ENCODE peak calls at places on chromosomes 6 and 20, in eight cellular contexts. One of them, this sample, is unnamed. For H3K36me3, the result is how much of the 10 kb centered on the place peaks cover.

GRCh38 chr20:53210931-53211330 is 238.8 kb downstream of the TSHZ2 start:
- DNase-seq in SK-N-SH: no peak
- DNase-seq in lung: no peak
- DNase-seq in endodermal cell: no peak
- DNase-seq in RWPE2: no peak
- DNase-seq in prostate gland: no peak
- DNase-seq in sigmoid colon: no peak
- DNase-seq in adrenal gland: no peak
- DNase-seq in this sample: no peak

GRCh38 chr6:75489025-75489424 is 4.6 kb downstream of the FILIP1 start:
- DNase-seq in prostate gland: no peak
- DNase-seq in SK-N-SH: no peak
- DNase-seq in sigmoid colon: no peak
- DNase-seq in adrenal gland: no peak
- DNase-seq in RWPE2: no peak
- DNase-seq in endodermal cell: no peak
- DNase-seq in lung: no peak
- DNase-seq in this sample: no peak

GRCh38 chr6:5422321-5422915 is 161.1 kb downstream of the FARS2 start:
- DNase-seq in adrenal gland: peak
- DNase-seq in endodermal cell: peak
- DNase-seq in lung: no peak
- DNase-seq in RWPE2: no peak
- DNase-seq in sigmoid colon: no peak
- DNase-seq in SK-N-SH: peak
- DNase-seq in prostate gland: peak
- DNase-seq in this sample: peak

GRCh38 chr20:18431206-18431605 is 35.6 kb downstream of the DZANK1 start:
- DNase-seq in SK-N-SH: no peak
- DNase-seq in RWPE2: no peak
- DNase-seq in sigmoid colon: no peak
- DNase-seq in endodermal cell: peak
- DNase-seq in lung: no peak
- DNase-seq in adrenal gland: no peak
- DNase-seq in prostate gland: no peak
- DNase-seq in this sample: peak

GRCh38 chr20:13819885-13820645 is 35.2 kb downstream of the NDUFAF5 start:
- DNase-seq in SK-N-SH: peak
- DNase-seq in adrenal gland: peak
- DNase-seq in sigmoid colon: peak
- DNase-seq in RWPE2: no peak
- DNase-seq in lung: no peak
- DNase-seq in endodermal cell: peak
- DNase-seq in prostate gland: peak
- DNase-seq in this sample: peak

GRCh38 chr20:44746367-44747165 is 901 bp downstream of the KCNK15 start:
- DNase-seq in prostate gland: no peak
- DNase-seq in lung: no peak
- DNase-seq in RWPE2: no peak
- DNase-seq in adrenal gland: no peak
- DNase-seq in sigmoid colon: no peak
- DNase-seq in endodermal cell: peak
- DNase-seq in SK-N-SH: peak
- DNase-seq in this sample: no peak

GRCh38 chr6:134787261-134787871 is 162.5 kb downstream of the ALDH8A1 start:
- DNase-seq in endodermal cell: no peak
- DNase-seq in RWPE2: no peak
- DNase-seq in prostate gland: no peak
- DNase-seq in adrenal gland: no peak
- DNase-seq in SK-N-SH: no peak
- DNase-seq in lung: no peak
- DNase-seq in sigmoid colon: no peak
- DNase-seq in this sample: no peak

GRCh38 chr6:14088600-14089168 is 28.9 kb upstream of the CD83 start:
- DNase-seq in RWPE2: no peak
- DNase-seq in endodermal cell: no peak
- DNase-seq in prostate gland: no peak
- DNase-seq in adrenal gland: no peak
- DNase-seq in SK-N-SH: no peak
- DNase-seq in lung: no peak
- DNase-seq in sigmoid colon: no peak
- DNase-seq in this sample: no peak

GRCh38 chr6:81865712-81866111 is 113.2 kb upstream of the TENT5A start:
- DNase-seq in endodermal cell: no peak
- DNase-seq in prostate gland: no peak
- DNase-seq in SK-N-SH: no peak
- DNase-seq in sigmoid colon: no peak
- DNase-seq in adrenal gland: no peak
- DNase-seq in RWPE2: no peak
- DNase-seq in lung: no peak
- DNase-seq in this sample: no peak

GRCh38 chr6:41970436-41970846 is 28.8 kb upstream of the CCND3 start:
- DNase-seq in adrenal gland: peak
- DNase-seq in sigmoid colon: peak
- DNase-seq in RWPE2: no peak
- DNase-seq in SK-N-SH: no peak
- DNase-seq in lung: peak
- DNase-seq in endodermal cell: no peak
- DNase-seq in prostate gland: no peak
- DNase-seq in this sample: no peak

GRCh38 chr6:88780714-88781389 is 182.6 kb downstream of the RNGTT start:
- DNase-seq in lung: peak
- DNase-seq in sigmoid colon: peak
- DNase-seq in adrenal gland: peak
- DNase-seq in RWPE2: no peak
- DNase-seq in prostate gland: peak
- DNase-seq in SK-N-SH: peak
- DNase-seq in endodermal cell: peak
- DNase-seq in this sample: peak

GRCh38 chr6:114997813-114998292 is 655.0 kb upstream of the HS3ST5 start:
- DNase-seq in endodermal cell: no peak
- DNase-seq in sigmoid colon: no peak
- DNase-seq in RWPE2: no peak
- DNase-seq in prostate gland: no peak
- DNase-seq in SK-N-SH: no peak
- DNase-seq in lung: no peak
- DNase-seq in adrenal gland: no peak
- DNase-seq in this sample: no peak

GRCh38 chr6:346389-347030 is 45.0 kb upstream of the IRF4 start:
- DNase-seq in prostate gland: no peak
- DNase-seq in SK-N-SH: no peak
- DNase-seq in endodermal cell: no peak
- DNase-seq in sigmoid colon: peak
- DNase-seq in adrenal gland: peak
- DNase-seq in lung: no peak
- DNase-seq in RWPE2: no peak
- DNase-seq in this sample: no peak

GRCh38 chr6:39772559-39773283 is 19.5 kb upstream of the DAAM2 start:
- DNase-seq in lung: no peak
- DNase-seq in prostate gland: peak
- DNase-seq in RWPE2: no peak
- DNase-seq in adrenal gland: no peak
- DNase-seq in sigmoid colon: no peak
- DNase-seq in endodermal cell: no peak
- DNase-seq in SK-N-SH: no peak
- DNase-seq in this sample: peak

GRCh38 chr6:131400054-131400781 is 172.8 kb upstream of the ARG1 start:
- DNase-seq in endodermal cell: no peak
- DNase-seq in RWPE2: no peak
- DNase-seq in adrenal gland: no peak
- DNase-seq in SK-N-SH: no peak
- DNase-seq in sigmoid colon: no peak
- DNase-seq in prostate gland: no peak
- DNase-seq in lung: no peak
- DNase-seq in this sample: no peak

GRCh38 chr6:138115191-138115590 is 8.0 kb upstream of the PERP start:
- DNase-seq in RWPE2: no peak
- DNase-seq in prostate gland: no peak
- DNase-seq in endodermal cell: no peak
- DNase-seq in adrenal gland: no peak
- DNase-seq in lung: no peak
- DNase-seq in sigmoid colon: no peak
- DNase-seq in SK-N-SH: no peak
- DNase-seq in this sample: no peak

DNA sequence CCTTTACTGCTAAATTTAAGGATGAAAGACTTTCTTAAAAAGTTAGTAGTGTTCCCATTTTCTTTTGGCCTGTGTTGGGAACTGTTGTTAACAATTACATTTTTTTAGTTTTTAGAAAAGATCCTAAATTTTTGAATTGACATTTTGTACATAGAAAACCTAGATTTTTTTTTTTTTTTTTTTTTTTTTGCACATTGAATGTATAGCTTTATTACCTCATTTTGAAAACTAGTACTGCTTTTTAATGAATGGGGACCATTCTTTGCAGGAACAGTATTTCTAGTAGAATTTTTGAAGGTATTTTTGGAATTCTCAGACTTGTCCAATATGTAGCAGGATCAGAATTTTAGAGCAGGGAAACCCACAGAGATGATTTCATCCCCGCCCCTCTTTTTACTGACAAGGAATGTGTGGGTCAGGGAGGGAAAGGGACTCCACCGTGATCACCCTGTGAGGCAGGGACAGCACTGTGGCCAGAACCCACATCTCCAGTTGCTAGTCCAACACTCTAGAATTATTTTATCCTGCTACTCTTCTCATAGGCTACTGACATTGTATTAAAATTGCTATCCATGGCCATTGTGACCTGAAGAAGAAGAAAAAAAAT is 154.4 kb upstream of the SUPT3H start:
- DNase-seq in SK-N-SH: no peak
- DNase-seq in lung: no peak
- DNase-seq in prostate gland: no peak
- DNase-seq in endodermal cell: no peak
- DNase-seq in RWPE2: no peak
- DNase-seq in adrenal gland: no peak
- DNase-seq in sigmoid colon: no peak
- DNase-seq in this sample: no peak
- H3K27ac ChIP-seq in SK-N-SH: no peak
- H3K27ac ChIP-seq in lung: no peak
- H3K27ac ChIP-seq in prostate gland: no peak
- H3K27ac ChIP-seq in endodermal cell: no peak
- H3K27ac ChIP-seq in RWPE2: no peak
- H3K27ac ChIP-seq in adrenal gland: no peak
- H3K27ac ChIP-seq in sigmoid colon: no peak
- H3K27ac ChIP-seq in this sample: peak

GRCh38 chr6:6701864-6702263 is 113.3 kb downstream of the LY86 start:
- DNase-seq in RWPE2: no peak
- DNase-seq in endodermal cell: no peak
- DNase-seq in SK-N-SH: no peak
- DNase-seq in adrenal gland: no peak
- DNase-seq in prostate gland: no peak
- DNase-seq in lung: no peak
- DNase-seq in sigmoid colon: peak
- DNase-seq in this sample: no peak
- TF ChIP-seq CTCF in RWPE2: no peak
- TF ChIP-seq CTCF in endodermal cell: no peak
- TF ChIP-seq CTCF in SK-N-SH: no peak
- TF ChIP-seq CTCF in adrenal gland: no peak
- TF ChIP-seq CTCF in prostate gland: no peak
- TF ChIP-seq CTCF in lung: no peak
- TF ChIP-seq CTCF in sigmoid colon: no peak
- TF ChIP-seq CTCF in this sample: no peak

DNA sequence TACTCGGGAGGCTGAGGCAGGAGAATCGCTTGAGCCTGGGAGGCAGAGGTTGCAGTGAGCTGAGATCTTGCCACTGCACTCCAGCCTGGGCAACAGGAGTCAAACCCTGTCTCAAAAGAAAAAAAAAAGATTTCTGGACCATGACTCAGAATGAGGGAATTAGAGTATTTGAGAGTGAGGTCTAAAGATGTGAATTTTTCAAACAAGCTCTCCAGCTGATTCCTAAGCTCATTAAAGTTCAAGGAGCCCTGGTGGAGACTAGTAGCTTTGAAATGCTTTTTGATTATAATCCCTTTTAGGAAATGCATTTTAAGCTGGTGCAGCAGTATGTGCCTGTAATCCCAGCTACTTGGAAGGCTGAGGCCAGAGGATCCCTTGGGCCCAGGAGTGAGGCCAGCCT is 21.8 kb upstream of the SRF start:
- DNase-seq in lung: no peak
- DNase-seq in SK-N-SH: no peak
- DNase-seq in adrenal gland: no peak
- DNase-seq in RWPE2: no peak
- DNase-seq in sigmoid colon: no peak
- DNase-seq in endodermal cell: no peak
- DNase-seq in prostate gland: no peak
- DNase-seq in this sample: no peak
- H3K36me3 ChIP-seq in lung: under half
- H3K36me3 ChIP-seq in SK-N-SH: under half
- H3K36me3 ChIP-seq in adrenal gland: under half
- H3K36me3 ChIP-seq in RWPE2: under half
- H3K36me3 ChIP-seq in sigmoid colon: under half
- H3K36me3 ChIP-seq in endodermal cell: half or more
- H3K36me3 ChIP-seq in prostate gland: under half
- H3K36me3 ChIP-seq in this sample: under half

GRCh38 chr6:32436995-32437836 is 2.5 kb upstream of the HLA-DRA start:
- DNase-seq in lung: no peak
- DNase-seq in prostate gland: no peak
- DNase-seq in RWPE2: no peak
- DNase-seq in SK-N-SH: no peak
- DNase-seq in sigmoid colon: no peak
- DNase-seq in adrenal gland: no peak
- DNase-seq in endodermal cell: no peak
- DNase-seq in this sample: no peak

GRCh38 chr6:32442977-32443552 is 3.4 kb downstream of the HLA-DRA start:
- DNase-seq in SK-N-SH: no peak
- DNase-seq in RWPE2: no peak
- DNase-seq in prostate gland: no peak
- DNase-seq in endodermal cell: no peak
- DNase-seq in adrenal gland: no peak
- DNase-seq in lung: no peak
- DNase-seq in sigmoid colon: no peak
- DNase-seq in this sample: no peak

GRCh38 chr6:32439708-32440214 is at the start of gene HLA-DRA:
- DNase-seq in RWPE2: no peak
- DNase-seq in prostate gland: no peak
- DNase-seq in sigmoid colon: no peak
- DNase-seq in SK-N-SH: peak
- DNase-seq in endodermal cell: peak
- DNase-seq in lung: peak
- DNase-seq in adrenal gland: no peak
- DNase-seq in this sample: no peak

GRCh38 chr6:32442243-32442667 is 2.6 kb downstream of the HLA-DRA start:
- DNase-seq in sigmoid colon: no peak
- DNase-seq in endodermal cell: no peak
- DNase-seq in lung: no peak
- DNase-seq in RWPE2: no peak
- DNase-seq in adrenal gland: no peak
- DNase-seq in prostate gland: no peak
- DNase-seq in SK-N-SH: no peak
- DNase-seq in this sample: no peak

GRCh38 chr6:32439139-32439538 is 548 bp upstream of the HLA-DRA start:
- DNase-seq in prostate gland: no peak
- DNase-seq in lung: no peak
- DNase-seq in sigmoid colon: no peak
- DNase-seq in endodermal cell: no peak
- DNase-seq in SK-N-SH: no peak
- DNase-seq in RWPE2: no peak
- DNase-seq in adrenal gland: no peak
- DNase-seq in this sample: no peak
- H3K27ac ChIP-seq in prostate gland: no peak
- H3K27ac ChIP-seq in lung: peak
- H3K27ac ChIP-seq in sigmoid colon: peak
- H3K27ac ChIP-seq in endodermal cell: no peak
- H3K27ac ChIP-seq in SK-N-SH: no peak
- H3K27ac ChIP-seq in RWPE2: no peak
- H3K27ac ChIP-seq in adrenal gland: peak
- H3K27ac ChIP-seq in this sample: peak